ENCODE peak calls at places on chromosomes 16 and 17, in nine cellular contexts. Q is B cell; O is H7; F is stimulated activated CD8-positive, alpha-beta memory T cell treated with anti-CD3 and anti-CD28 coated beads, Interleukin-7, amount 100 ng/mL, for 1 hour; N is GM13976; E is lung; Y is cardiac muscle cell; M is ACHN; I is neural crest cell. D is an unnamed sample.

GRCh38 chr17:75152971-75153853 is 1.1 kb downstream of the JPT1 start:
- DNase-seq in Q (no peak), O (peak; percentile 76), F (no peak), N (peak; percentile 57), E (no peak), Y (peak; percentile 38), M (peak; percentile 70), I (peak; percentile 22), D (peak; percentile 69)

GRCh38 chr17:6435968-6436367 is 1.0 kb upstream of the AIPL1 start:
- DNase-seq in Q (no peak), O (peak; percentile 90), F (peak; percentile 22), N (peak; percentile 87), E (peak; percentile 49), Y (peak; percentile 81), M (peak; percentile 70), I (peak; percentile 71), D (peak; percentile 97)

GRCh38 chr16:16083421-16084156 is 134.2 kb downstream of the ABCC1 start:
- DNase-seq in Q (no peak), O (no peak), F (no peak), N (no peak), E (no peak), Y (no peak), M (peak; percentile 63), I (no peak), D (no peak)

GRCh38 chr17:50681260-50682200 is 26.2 kb downstream of the ANKRD40 start:
- DNase-seq in Q (no peak), O (peak; percentile 81), F (no peak), N (peak; percentile 42), E (no peak), Y (peak; percentile 52), M (peak; percentile 82), I (peak; percentile 42), D (peak; percentile 96)

GRCh38 chr16:70685061-70685937 is 554 bp downstream of the MTSS2 start:
- DNase-seq in Q (no peak), O (peak; percentile 82), F (no peak), N (peak; percentile 69), E (no peak), Y (peak; percentile 47), M (no peak), I (peak; percentile 32), D (peak; percentile 93)

GRCh38 chr17:45052052-45052772 is 780 bp upstream of the DCAKD start:
- DNase-seq in Q (no peak), O (peak; percentile 84), F (no peak), N (peak; percentile 48), E (peak; percentile 41), Y (peak; percentile 37), M (peak; percentile 28), I (peak; percentile 33), D (peak; percentile 69)

GRCh38 chr17:38911081-38911730 is 14.2 kb upstream of the LASP1NB start:
- DNase-seq in Q (no peak), O (peak; percentile 27), F (no peak), N (peak; percentile 23), E (no peak), Y (no peak), M (no peak), I (no peak), D (no peak)

GRCh38 chr16:56888806-56889205 is 23.8 kb downstream of the SLC12A3 start:
- DNase-seq in Q (peak; percentile 88), O (no peak), F (no peak), N (peak; percentile 78), E (no peak), Y (no peak), M (no peak), I (no peak), D (peak; percentile 41)

GRCh38 chr16:86019446-86020047 is 120.6 kb downstream of the IRF8 start:
- DNase-seq in Q (no peak), O (peak; percentile 76), F (no peak), N (no peak), E (no peak), Y (peak; percentile 54), M (no peak), I (no peak), D (no peak)

GRCh38 chr17:68248886-68249872 is 1.3 kb downstream of the AMZ2 start:
- DNase-seq in Q (no peak), O (no peak), F (no peak), N (no peak), E (no peak), Y (no peak), M (peak; percentile 26), I (no peak), D (no peak)

GRCh38 chr16:68298907-68299515 is 11.7 kb downstream of the SLC7A6OS start:
- DNase-seq in Q (no peak), O (no peak), F (no peak), N (no peak), E (no peak), Y (no peak), M (peak; percentile 76), I (no peak), D (no peak)

GRCh38 chr16:88880226-88881051 is 14.0 kb upstream of the PABPN1L start:
- DNase-seq in Q (no peak), O (peak; percentile 67), F (no peak), N (no peak), E (no peak), Y (peak; percentile 47), M (no peak), I (no peak), D (no peak)

GRCh38 chr16:783404-784161 is 4.6 kb downstream of the RPUSD1 start:
- DNase-seq in Q (no peak), O (no peak), F (no peak), N (no peak), E (no peak), Y (no peak), M (no peak), I (no peak), D (no peak)

GRCh38 chr17:75588546-75589016 is 981 bp downstream of the MYO15B start:
- DNase-seq in Q (no peak), O (no peak), F (no peak), N (no peak), E (peak; percentile 36), Y (no peak), M (no peak), I (peak; percentile 30), D (no peak)

GRCh38 chr16:64251742-64252141 is 870.1 kb downstream of the CDH11 start:
- DNase-seq in Q (no peak), O (no peak), F (no peak), N (no peak), E (no peak), Y (peak; percentile 54), M (no peak), I (no peak), D (no peak)

GRCh38 chr16:64687089-64687488 is 434.8 kb downstream of the CDH11 start:
- DNase-seq in Q (no peak), O (no peak), F (no peak), N (no peak), E (no peak), Y (no peak), M (no peak), I (no peak), D (no peak)

GRCh38 chr17:65156185-65156834 is 19.1 kb downstream of the RGS9 start:
- DNase-seq in Q (no peak), O (no peak), F (no peak), N (no peak), E (no peak), Y (peak; percentile 43), M (no peak), I (no peak), D (no peak)

GRCh38 chr17:42329025-42329976 is 41.0 kb downstream of the STAT5A start:
- DNase-seq in Q (no peak), O (peak; percentile 85), F (no peak), N (no peak), E (no peak), Y (no peak), M (peak; percentile 73), I (peak; percentile 22), D (peak; percentile 86)

GRCh38 chr16:19513377-19514053 is 8.4 kb downstream of the GDE1 start:
- DNase-seq in Q (no peak), O (no peak), F (no peak), N (no peak), E (no peak), Y (no peak), M (no peak), I (no peak), D (no peak)

GRCh38 chr17:44065668-44066203 is 735 bp downstream of the LSM12 start:
- DNase-seq in Q (no peak), O (no peak), F (no peak), N (peak; percentile 54), E (no peak), Y (no peak), M (peak; percentile 22), I (no peak), D (peak; percentile 85)

GRCh38 chr17:16878084-16878483 is 93.8 kb downstream of the TNFRSF13B start:
- DNase-seq in Q (no peak), O (no peak), F (no peak), N (no peak), E (no peak), Y (no peak), M (no peak), I (no peak), D (peak; percentile 62)